ENCODE peak calls at places on chromosomes 13 and 19, in four cellular contexts. A is fibroblast of lung, Y is mucosa of descending colon, D is A549. V is an unnamed sample.

GRCh38 chr13:45398862-45399261 is 19.3 kb downstream of the SLC25A30 start:
- DNase-seq in Y (no peak), A (no peak), D (no peak), V (no peak)

GRCh38 chr13:65505941-65506340 is 1724.2 kb downstream of the PCDH9 start:
- DNase-seq in A (no peak), Y (no peak), D (no peak), V (no peak)

GRCh38 chr13:94328336-94329041 is 151.0 kb downstream of the DCT start:
- DNase-seq in Y (no peak), A (no peak), D (no peak), V (no peak)

GRCh38 chr13:43360911-43361605 is 337.7 kb downstream of the DNAJC15 start:
- DNase-seq in D (no peak), A (peak; percentile 63), Y (no peak), V (peak; percentile 14)

GRCh38 chr13:98313023-98313937 is 136.2 kb upstream of the RNF113B start:
- DNase-seq in A (no peak), Y (peak; percentile 52), D (no peak), V (no peak)

GRCh38 chr19:21498651-21499050 is 6.8 kb upstream of the ZNF429 start:
- DNase-seq in Y (no peak), A (peak; percentile 15), D (no peak), V (no peak)

GRCh38 chr13:98476106-98476505 is 100.8 kb downstream of the STK24 start:
- DNase-seq in A (no peak), D (no peak), Y (no peak), V (no peak)

GRCh38 chr13:40624338-40624737 is 42.1 kb downstream of the FOXO1 start:
- DNase-seq in D (no peak), A (peak; percentile 31), Y (no peak), V (peak; percentile 28)

GRCh38 chr13:40438999-40439797 is 227.2 kb downstream of the FOXO1 start:
- DNase-seq in Y (no peak), D (no peak), A (peak; percentile 33), V (peak; percentile 78)

GRCh38 chr13:98944336-98944735 is 33.5 kb downstream of the DOCK9 start:
- DNase-seq in Y (no peak), D (no peak), A (no peak), V (no peak)

GRCh38 chr13:46143239-46143701 is 38.4 kb upstream of the CPB2 start:
- DNase-seq in Y (no peak), A (no peak), D (no peak), V (no peak)

GRCh38 chr19:7862413-7862951 is 11.7 kb downstream of the PRR36 start:
- DNase-seq in D (no peak), A (peak; percentile 42), Y (peak; percentile 88), V (peak; percentile 22)

GRCh38 chr13:45196622-45197021 is 4.2 kb downstream of the KCTD4 start:
- DNase-seq in D (no peak), Y (no peak), A (peak; percentile 75), V (peak; percentile 30)

GRCh38 chr13:42486711-42487198 is 87.2 kb upstream of the TNFSF11 start:
- DNase-seq in D (peak; percentile 17), Y (no peak), A (peak; percentile 84), V (peak; percentile 92)

GRCh38 chr13:109790951-109791605 is 4.7 kb upstream of the IRS2 start:
- DNase-seq in Y (no peak), D (no peak), A (peak; percentile 22), V (peak; percentile 36)

GRCh38 chr13:110788778-110789177 is 75.3 kb downstream of the ING1 start:
- DNase-seq in A (no peak), Y (no peak), D (no peak), V (no peak)

GRCh38 chr19:4379383-4380253 is 20.7 kb downstream of the SH3GL1 start:
- DNase-seq in Y (peak; percentile 40), D (peak; percentile 27), A (peak; percentile 80), V (no peak)

GRCh38 chr13:75637101-75637774 is 1.1 kb downstream of the LMO7 start:
- DNase-seq in D (no peak), Y (no peak), A (no peak), V (peak; percentile 42)

GRCh38 chr13:24218977-24219376 is 58.5 kb downstream of the SPATA13 start:
- DNase-seq in A (no peak), D (no peak), Y (no peak), V (peak; percentile 62)

GRCh38 chr13:24218320-24218719 is 57.8 kb downstream of the SPATA13 start:
- DNase-seq in Y (no peak), D (no peak), A (no peak), V (no peak)

GRCh38 chr13:24221007-24221406 is 60.5 kb downstream of the SPATA13 start:
- DNase-seq in D (peak; percentile 10), A (no peak), Y (no peak), V (peak; percentile 38)

GRCh38 chr13:24217601-24218281 is 57.2 kb downstream of the SPATA13 start:
- DNase-seq in D (no peak), Y (peak; percentile 82), A (peak; percentile 9), V (peak; percentile 33)

DNA sequence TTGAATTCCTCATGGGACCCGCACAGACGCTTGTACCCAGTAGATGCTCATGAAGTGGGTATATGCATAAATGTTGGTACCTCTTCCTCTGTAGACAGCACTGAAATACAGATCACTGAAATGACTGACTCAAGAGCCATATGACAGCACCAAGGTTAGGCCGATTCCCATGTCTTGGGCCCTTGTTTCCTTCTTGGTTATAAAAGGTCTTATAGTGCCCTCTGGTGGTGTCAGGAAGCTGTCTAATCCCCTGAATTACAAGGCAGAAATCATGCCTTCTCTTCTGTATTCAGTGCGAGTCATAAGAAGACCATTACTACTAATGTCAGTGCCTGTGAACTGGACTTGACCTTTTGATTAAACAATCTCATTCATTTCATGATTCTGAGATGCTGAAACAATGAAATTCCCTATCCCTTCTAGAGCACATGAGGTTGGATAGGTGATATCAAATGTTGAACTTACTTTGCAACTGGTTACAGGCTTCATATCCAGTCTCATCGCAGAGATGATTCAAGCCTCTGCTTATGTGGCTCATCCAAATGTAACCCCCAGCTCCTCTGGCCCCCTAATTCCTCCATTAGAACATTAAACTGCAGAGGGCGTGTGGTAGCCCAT is 59.7 kb downstream of the SPATA13 start:
- DNase-seq in A (peak; percentile 72), D (peak; percentile 46), Y (no peak), V (peak; percentile 88)
- TF ChIP-seq CTCF in A (peak; percentile 72), D (peak; percentile 80), Y (peak; percentile 40), V (peak; percentile 71)

GRCh38 chr19:56115490-56115889 is 5.6 kb downstream of the ZNF787 start:
- DNase-seq in Y (no peak), A (no peak), D (no peak), V (no peak)

GRCh38 chr19:56112313-56112709 is 8.8 kb downstream of the ZNF787 start:
- DNase-seq in A (no peak), Y (no peak), D (no peak), V (no peak)

GRCh38 chr19:56114711-56115110 is 6.4 kb downstream of the ZNF787 start:
- DNase-seq in Y (no peak), D (no peak), A (no peak), V (no peak)

GRCh38 chr19:56113071-56113632 is 7.9 kb downstream of the ZNF787 start:
- DNase-seq in D (no peak), A (no peak), Y (no peak), V (no peak)

GRCh38 chr19:56114051-56114694 is 6.9 kb downstream of the ZNF787 start:
- DNase-seq in A (no peak), Y (no peak), D (no peak), V (no peak)
- H3K4me3 ChIP-seq in A (no peak overlapping the region), Y (no peak overlapping the region), D (no peak overlapping the region), V (no peak overlapping the region)

DNA sequence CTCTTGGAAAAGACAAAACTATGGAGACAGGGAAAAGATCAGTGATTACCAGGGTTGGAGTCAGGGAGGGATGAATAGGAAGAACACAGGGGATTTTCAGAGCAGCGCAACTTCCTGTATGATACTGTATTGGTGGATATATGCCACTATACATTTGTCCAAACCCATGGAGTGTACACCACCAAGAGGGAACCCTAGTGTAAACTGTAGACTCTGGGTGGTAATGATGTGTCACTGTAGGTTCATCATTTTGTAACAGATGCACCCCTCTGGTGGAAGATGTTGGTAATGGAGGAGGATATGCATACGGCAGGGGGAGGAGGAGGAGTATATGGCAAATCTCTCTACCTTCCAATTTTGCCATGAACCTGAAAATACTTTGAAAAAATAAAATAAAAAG is 68.1 kb downstream of the UFM1 start:
- DNase-seq in D (no peak), Y (no peak), A (no peak), V (peak; percentile 34)
- TF ChIP-seq CTCF in D (no peak), Y (no peak), A (peak; percentile 40), V (peak; percentile 66)

GRCh38 chr13:31946091-31946770 is 85.3 kb upstream of the FRY start:
- DNase-seq in Y (no peak), D (no peak), A (peak; percentile 33), V (peak; percentile 62)
- H3K4me3 ChIP-seq in Y (no peak overlapping the region), D (no peak overlapping the region), A (no peak overlapping the region), V (peak overlapping the region; percentile 13)

GRCh38 chr19:38264486-38265212 is at the start of gene SPINT2:
- DNase-seq in A (no peak), Y (no peak), D (peak; percentile 84), V (no peak)
- TF ChIP-seq CTCF in A (no peak), Y (no peak), D (no peak), V (no peak)

GRCh38 chr19:57803265-57803593 is 11.5 kb downstream of the ZNF552 start:
- DNase-seq in Y (no peak), D (no peak), A (no peak), V (no peak)
- H3K4me3 ChIP-seq in Y (no peak overlapping the region), D (no peak overlapping the region), A (peak overlapping the region; percentile 73), V (peak overlapping the region; percentile 72)

GRCh38 chr19:41323023-41323422 is 13.1 kb downstream of the CCDC97 start:
- DNase-seq in Y (no peak), D (no peak), A (peak; percentile 77), V (peak; percentile 96)
- TF ChIP-seq CTCF in Y (no peak), D (no peak), A (no peak), V (peak; percentile 7)

GRCh38 chr13:28099396-28100148 is 804 bp downstream of the FLT3 start:
- DNase-seq in A (no peak), D (no peak), Y (no peak), V (no peak)
- H3K4me3 ChIP-seq in A (no peak overlapping the region), D (no peak overlapping the region), Y (no peak overlapping the region), V (no peak overlapping the region)

GRCh38 chr19:18401580-18402112 is 4.2 kb upstream of the LRRC25 start:
- DNase-seq in D (no peak), A (peak; percentile 49), Y (peak; percentile 76), V (peak; percentile 84)
- TF ChIP-seq CTCF in D (peak; percentile 45), A (peak; percentile 67), Y (no peak), V (peak; percentile 61)

GRCh38 chr19:13764821-13765394 is 586 bp downstream of the MRI1 start:
- DNase-seq in Y (peak; percentile 62), D (no peak), A (no peak), V (no peak)

GRCh38 chr19:13763300-13763699 is 1.0 kb upstream of the MRI1 start:
- DNase-seq in D (no peak), Y (no peak), A (no peak), V (no peak)

GRCh38 chr19:13766095-13766481 is 1.8 kb downstream of the MRI1 start:
- DNase-seq in D (no peak), A (no peak), Y (no peak), V (no peak)

GRCh38 chr19:13764101-13764807 is at the start of gene MRI1:
- DNase-seq in A (peak; percentile 66), D (peak; percentile 65), Y (peak; percentile 87), V (peak; percentile 64)

GRCh38 chr19:13765395-13766094 is 1.2 kb downstream of the MRI1 start:
- DNase-seq in D (no peak), Y (no peak), A (no peak), V (no peak)
- H3K4me3 ChIP-seq in D (peak overlapping the region; percentile 75), Y (no peak overlapping the region), A (peak overlapping the region; percentile 65), V (peak overlapping the region; percentile 80)